ENCODE peak calls at places on chromosome 21, in four cellular contexts. O is suprapubic skin, R is mammary epithelial cell, V is occipital lobe. C is an unnamed sample.

GRCh38 chr21:28018741-28019669 is 973.7 kb downstream of the LTN1 start:
- DNase-seq in V (peak; percentile 80), R (no peak), O (no peak), C (no peak)

GRCh38 chr21:38787461-38788274 is 18.1 kb upstream of the ETS2 start:
- DNase-seq in O (no peak), V (no peak), R (peak; percentile 99), C (no peak)

GRCh38 chr21:35559881-35560280 is 500.4 kb downstream of the SETD4 start:
- DNase-seq in R (no peak), O (no peak), V (no peak), C (no peak)

GRCh38 chr21:16040601-16041000 is 310.8 kb downstream of the USP25 start:
- DNase-seq in V (no peak), R (peak; percentile 17), O (no peak), C (no peak)

GRCh38 chr21:15592271-15592860 is 137.4 kb upstream of the USP25 start:
- DNase-seq in V (no peak), R (peak; percentile 35), O (no peak), C (peak; percentile 57)

GRCh38 chr21:37787456-37787855 is 128.8 kb downstream of the KCNJ6 start:
- DNase-seq in R (peak; percentile 61), V (no peak), O (no peak), C (no peak)

GRCh38 chr21:32520885-32521735 is 64.2 kb downstream of the TCP10L start:
- DNase-seq in R (peak; percentile 68), O (peak; percentile 93), V (no peak), C (no peak)

GRCh38 chr21:28227881-28228623 is 764.6 kb downstream of the LTN1 start:
- DNase-seq in R (no peak), O (no peak), V (no peak), C (no peak)

GRCh38 chr21:44013380-44014088 is 1.4 kb downstream of the TRAPPC10 start:
- DNase-seq in V (no peak), R (peak; percentile 35), O (peak; percentile 46), C (no peak)

C was measured in retina.